ENCODE peak calls at places on chromosomes 11 and 22, in five cellular contexts. R is sigmoid colon, A is stomach, E is ovary, F is esophagus squamous epithelium. J is an unnamed sample.

GRCh38 chr22:45444168-45444567 is 30.7 kb downstream of the RIBC2 start:
- DNase-seq in R (no peak), A (no peak), E (no peak), F (no peak), J (no peak)

GRCh38 chr22:39666495-39666894 is 95.9 kb downstream of the CACNA1I start:
- DNase-seq in R (no peak), A (no peak), E (no peak), F (no peak), J (no peak)

GRCh38 chr11:43674566-43674965 is 6.0 kb upstream of the HSD17B12 start:
- DNase-seq in R (no peak), A (no peak), E (no peak), F (no peak), J (no peak)

GRCh38 chr11:128565881-128566280 is 21.5 kb downstream of the ETS1 start:
- DNase-seq in R (no peak), A (no peak), E (no peak), F (no peak), J (no peak)

GRCh38 chr11:131195801-131196517 is 174.5 kb upstream of the NTM start:
- DNase-seq in R (peak), A (peak), E (peak), F (no peak), J (no peak)

GRCh38 chr11:97965849-97966646 is 1054.7 kb upstream of the CNTN5 start:
- DNase-seq in R (no peak), A (no peak), E (no peak), F (no peak), J (peak)

GRCh38 chr11:78690588-78690987 is 115.9 kb upstream of the NARS2 start:
- DNase-seq in R (no peak), A (no peak), E (no peak), F (no peak), J (peak)

GRCh38 chr22:48919187-48919590 is 908.5 kb downstream of the BRD1 start:
- DNase-seq in R (peak), A (peak), E (no peak), F (no peak), J (no peak)

GRCh38 chr11:30392977-30393376 is 70.1 kb downstream of the ARL14EP start:
- DNase-seq in R (no peak), A (no peak), E (no peak), F (no peak), J (no peak)

GRCh38 chr11:104256525-104256924 is 92.6 kb upstream of the PDGFD start:
- DNase-seq in R (no peak), A (no peak), E (no peak), F (no peak), J (no peak)

GRCh38 chr22:41915035-41915782 is at the start of gene SHISA8:
- DNase-seq in R (no peak), A (peak), E (peak), F (no peak), J (no peak)

GRCh38 chr11:96169250-96169649 is 173.7 kb downstream of the MAML2 start:
- DNase-seq in R (no peak), A (no peak), E (no peak), F (no peak), J (no peak)

GRCh38 chr11:1157645-1158591 is at the start of gene MUC5AC:
- DNase-seq in R (no peak), A (peak), E (peak), F (no peak), J (no peak)

GRCh38 chr22:26712158-26712557 is 54.8 kb downstream of the MIAT start:
- DNase-seq in R (no peak), A (no peak), E (no peak), F (no peak), J (no peak)

GRCh38 chr11:1473011-1473628 is 13.5 kb downstream of the MOB2 start:
- DNase-seq in R (no peak), A (no peak), E (peak), F (no peak), J (no peak)

GRCh38 chr11:43833657-43834073 is 47.0 kb upstream of the ALKBH3 start:
- DNase-seq in R (no peak), A (peak), E (no peak), F (no peak), J (no peak)

GRCh38 chr11:129815596-129816461 is at the start of gene TMEM45B:
- DNase-seq in R (no peak), A (peak), E (no peak), F (no peak), J (no peak)

GRCh38 chr11:94597896-94598295 is 30.7 kb downstream of the PIWIL4 start:
- DNase-seq in R (no peak), A (peak), E (no peak), F (no peak), J (no peak)

GRCh38 chr11:61061081-61061826 is 41.0 kb upstream of the CD5 start:
- DNase-seq in R (peak), A (no peak), E (no peak), F (no peak), J (peak)

GRCh38 chr11:17734418-17734911 is at the start of gene KCNC1:
- DNase-seq in R (peak), A (no peak), E (peak), F (no peak), J (no peak)

GRCh38 chr11:70135142-70136132 is 57.3 kb downstream of the ANO1 start:
- DNase-seq in R (no peak), A (peak), E (peak), F (no peak), J (no peak)

GRCh38 chr11:130749216-130749615 is 167.1 kb downstream of the SNX19 start:
- DNase-seq in R (no peak), A (no peak), E (no peak), F (no peak), J (no peak)

GRCh38 chr22:48675828-48676145 is 1151.9 kb downstream of the BRD1 start:
- DNase-seq in R (no peak), A (no peak), E (no peak), F (no peak), J (no peak)

GRCh38 chr11:9274499-9275228 is 9.5 kb upstream of the DENND5A start:
- DNase-seq in R (no peak), A (no peak), E (no peak), F (no peak), J (no peak)

GRCh38 chr11:12026331-12027211 is 18.1 kb upstream of the DKK3 start:
- DNase-seq in R (no peak), A (no peak), E (no peak), F (no peak), J (no peak)

GRCh38 chr11:11931461-11932055 is 76.9 kb downstream of the DKK3 start:
- DNase-seq in R (no peak), A (no peak), E (no peak), F (no peak), J (peak)

GRCh38 chr11:69373251-69373635 is 79.3 kb downstream of the MYEOV start:
- DNase-seq in R (no peak), A (no peak), E (no peak), F (no peak), J (no peak)

GRCh38 chr11:76782526-76783293 is 446 bp upstream of the TSKU start:
- DNase-seq in R (peak), A (peak), E (peak), F (no peak), J (peak)

GRCh38 chr11:95917188-95918036 is 6.5 kb downstream of the MTMR2 start:
- DNase-seq in R (no peak), A (no peak), E (no peak), F (no peak), J (no peak)

GRCh38 chr11:330694-331314 is 10.1 kb upstream of the IFITM3 start:
- DNase-seq in R (peak), A (peak), E (no peak), F (no peak), J (no peak)

GRCh38 chr22:20130739-20131592 is 638 bp upstream of the ZDHHC8 start:
- DNase-seq in R (peak), A (peak), E (peak), F (peak), J (peak)
- TF ChIP-seq POLR2A in R (no peak), A (no peak), E (no peak), F (no peak), J (no peak)

DNA sequence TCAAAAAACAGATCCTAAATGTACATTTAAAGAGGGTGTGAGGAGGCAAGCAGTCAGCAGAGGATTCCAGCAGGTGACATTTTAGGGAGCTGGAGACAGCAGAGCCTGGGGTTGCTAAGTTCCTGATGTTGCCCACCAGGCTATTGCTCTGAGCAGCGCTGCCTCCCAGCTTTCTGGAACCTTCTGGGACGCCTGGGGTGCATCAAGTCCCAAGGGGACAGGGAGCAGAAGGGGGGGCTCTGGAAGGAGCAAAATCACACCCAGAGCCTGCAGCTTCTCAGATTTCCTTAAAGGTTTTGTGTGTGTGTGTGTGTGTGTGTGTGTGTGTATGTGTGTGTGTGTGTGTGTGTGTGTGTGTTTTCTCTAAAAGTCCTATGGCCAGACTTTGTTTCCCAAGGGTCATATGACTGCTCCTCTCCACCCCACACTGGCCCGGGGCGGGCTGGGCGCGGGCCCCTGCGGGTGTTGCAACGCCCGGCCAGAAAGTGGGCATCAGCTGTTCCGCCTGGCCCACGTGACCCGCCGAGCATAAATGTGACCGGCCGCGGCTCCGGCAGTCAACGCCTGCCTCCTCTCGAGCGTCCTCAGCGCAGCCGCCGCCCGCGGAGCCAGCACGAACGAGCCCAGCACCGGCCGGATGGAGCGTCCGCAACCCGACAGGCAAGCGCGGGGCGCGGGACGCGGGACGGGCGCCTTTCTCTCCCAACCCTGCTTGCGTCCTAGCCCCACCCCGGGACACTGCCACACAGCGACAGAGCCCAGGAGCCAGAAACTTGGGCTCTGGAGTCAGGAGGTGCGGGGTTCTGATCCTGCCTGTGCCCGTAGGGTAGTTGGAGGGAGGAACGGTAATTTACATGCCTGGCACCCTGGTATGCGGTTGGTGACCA is at the start of gene HMOX1:
- DNase-seq in R (peak), A (peak), E (peak), F (peak), J (peak)
- TF ChIP-seq POLR2A in R (peak), A (no peak), E (peak), F (no peak), J (peak)

GRCh38 chr11:65897020-65897471 is 3.1 kb downstream of the FOSL1 start:
- DNase-seq in R (no peak), A (no peak), E (no peak), F (no peak), J (no peak)

GRCh38 chr11:65898656-65899355 is 1.4 kb downstream of the FOSL1 start:
- DNase-seq in R (no peak), A (no peak), E (no peak), F (no peak), J (no peak)

GRCh38 chr11:65894034-65894591 is 3.6 kb downstream of the CCDC85B start:
- DNase-seq in R (no peak), A (no peak), E (no peak), F (no peak), J (no peak)

GRCh38 chr11:65895482-65895981 is 4.7 kb downstream of the FOSL1 start:
- DNase-seq in R (no peak), A (no peak), E (no peak), F (no peak), J (no peak)

GRCh38 chr11:65896009-65896999 is 3.9 kb downstream of the FOSL1 start:
- DNase-seq in R (no peak), A (no peak), E (no peak), F (no peak), J (no peak)
- TF ChIP-seq POLR2A in R (no peak), A (no peak), E (no peak), F (no peak), J (no peak)

DNA sequence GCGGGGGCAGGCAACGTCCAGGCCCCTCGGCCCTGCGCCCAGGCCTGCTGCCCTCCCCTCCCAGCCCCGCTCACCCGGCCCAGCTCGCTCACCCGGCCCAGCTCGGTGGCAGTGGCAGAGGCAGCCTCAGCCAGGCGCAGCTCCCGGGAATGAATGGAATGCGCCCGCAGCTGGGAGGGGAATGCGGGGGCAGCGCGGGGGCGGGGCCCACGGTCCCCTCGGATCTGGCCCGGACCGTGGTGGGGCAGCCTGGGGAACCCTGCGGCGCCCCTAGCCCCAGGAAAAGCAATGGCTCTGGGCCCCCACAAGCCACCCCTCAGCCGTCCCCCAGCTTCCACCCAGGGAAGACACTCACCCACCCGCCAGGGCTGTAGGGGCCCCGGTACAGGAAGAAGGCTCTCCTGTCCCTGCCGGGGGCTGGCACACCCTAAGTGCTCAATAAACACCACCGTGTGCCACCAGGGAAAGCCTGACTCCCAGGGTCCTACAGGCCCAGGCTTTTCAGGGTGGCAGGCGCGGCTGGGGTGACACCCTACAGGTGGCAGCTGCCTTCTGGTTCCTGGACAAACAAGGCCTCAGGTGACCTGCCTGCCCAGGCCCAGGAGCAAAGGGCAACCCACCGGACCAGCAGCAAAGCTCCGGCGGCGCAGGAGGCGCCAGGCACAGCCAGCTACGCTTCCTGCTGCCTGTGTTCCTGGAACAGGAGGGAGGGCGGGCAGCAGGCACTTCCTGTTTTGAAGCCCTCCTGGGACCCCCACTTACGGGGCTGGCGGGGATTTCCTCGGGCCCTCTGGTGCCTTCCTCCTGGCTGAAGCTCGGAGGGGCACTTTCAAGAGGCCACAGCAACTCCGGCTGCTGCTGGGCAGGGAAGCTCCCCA is 13.8 kb downstream of the PLXNB2 start:
- DNase-seq in R (no peak), A (peak), E (peak), F (no peak), J (peak)
- TF ChIP-seq POLR2A in R (no peak), A (peak), E (no peak), F (no peak), J (peak)

DNA sequence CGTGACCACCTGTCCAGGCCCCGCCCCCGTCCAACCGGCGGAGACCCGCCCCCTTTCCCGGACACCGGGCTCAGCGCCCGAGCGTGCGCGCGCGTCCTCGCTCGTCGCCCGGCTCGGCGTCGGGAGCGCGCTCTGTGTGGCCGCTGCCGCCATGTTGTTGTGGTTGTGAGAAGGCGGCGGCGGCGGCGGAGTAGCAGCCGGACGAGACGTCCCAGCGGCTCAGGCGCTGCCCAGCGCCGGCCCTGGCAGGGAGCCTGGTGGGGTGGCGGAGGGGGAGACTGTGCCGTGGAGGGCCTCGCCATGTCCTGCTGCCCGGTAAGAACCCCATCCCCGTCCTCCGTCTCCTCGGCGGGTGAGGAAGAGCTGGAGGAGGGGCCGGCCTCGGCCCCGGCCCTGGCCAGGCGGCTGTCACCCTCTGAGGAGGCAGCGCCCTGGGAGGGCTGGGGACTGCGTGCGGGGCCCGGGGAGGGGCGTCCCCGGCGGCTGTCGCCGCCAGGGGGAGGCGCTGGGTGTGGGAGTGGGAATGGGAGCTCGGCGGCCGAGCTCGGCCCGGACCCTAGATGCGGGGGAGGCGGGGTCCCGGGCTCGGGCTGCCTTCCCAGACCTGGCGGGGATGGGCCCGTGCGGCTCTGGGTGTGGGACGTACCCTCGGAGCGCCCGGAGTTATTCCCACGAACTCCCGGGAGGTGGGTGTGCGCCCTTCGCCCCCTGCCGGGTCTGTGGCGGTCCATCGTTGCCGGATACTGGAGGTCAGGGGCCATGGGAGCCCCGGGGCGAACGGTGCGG is at the start of gene MTMR3:
- DNase-seq in R (peak), A (peak), E (peak), F (peak), J (peak)
- TF ChIP-seq POLR2A in R (peak), A (no peak), E (peak), F (no peak), J (peak)

GRCh38 chr11:22392561-22392960 is 54.4 kb downstream of the SLC17A6 start:
- DNase-seq in R (no peak), A (no peak), E (no peak), F (no peak), J (no peak)

GRCh38 chr11:22389526-22390282 is 51.5 kb downstream of the SLC17A6 start:
- DNase-seq in R (no peak), A (no peak), E (no peak), F (no peak), J (no peak)

GRCh38 chr11:22390283-22390655 is 52.1 kb downstream of the SLC17A6 start:
- DNase-seq in R (no peak), A (no peak), E (no peak), F (no peak), J (no peak)

DNA sequence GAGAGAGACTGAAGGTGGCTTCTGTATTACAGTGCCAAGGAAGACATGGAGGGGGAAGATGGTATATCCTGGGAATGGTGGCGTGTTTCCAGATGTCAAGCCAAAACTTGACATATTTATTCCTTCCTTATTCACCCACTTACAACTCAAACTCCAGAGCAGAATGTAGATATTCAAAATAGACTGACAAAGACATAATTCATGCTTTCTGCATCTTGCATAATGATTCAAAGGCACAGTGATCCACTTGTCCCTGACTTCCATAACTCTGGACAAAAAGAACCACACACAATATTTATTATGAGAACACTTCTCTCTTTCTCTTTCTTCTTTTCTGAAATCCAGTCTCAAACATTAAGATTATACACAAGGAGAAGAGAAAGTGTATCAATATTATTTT is 48.9 kb downstream of the SLC17A6 start:
- DNase-seq in R (no peak), A (no peak), E (no peak), F (no peak), J (no peak)
- TF ChIP-seq POLR2A in R (no peak), A (no peak), E (no peak), F (no peak), J (no peak)

J was measured in H54.